ENCODE peak calls at places on chromosomes 11 and 22, in eight cellular contexts. K is lower leg skin; L is EH; X is transverse colon; T is cardiac fibroblast; D is stimulated activated CD4-positive, alpha-beta T cell treated with anti-CD3 and anti-CD28 coated beads, TNF-alpha, amount 100 ng/mL, for 48 hours; M is stomach; Q is NCI-H1417. B is an unnamed sample.

GRCh38 chr22:39241632-39242388 is 3.0 kb downstream of the PDGFB start:
- DNase-seq in K (no peak), L (no peak), X (no peak), T (no peak), D (no peak), M (no peak), Q (no peak), B (no peak)

GRCh38 chr22:20995329-20996030 is 6.4 kb downstream of the THAP7 start:
- DNase-seq in K (no peak), L (no peak), X (no peak), T (no peak), D (no peak), M (no peak), Q (no peak), B (no peak)

GRCh38 chr11:124740277-124740882 is 638 bp downstream of the NRGN start:
- DNase-seq in K (no peak), L (peak), X (no peak), T (peak), D (peak), M (no peak), Q (no peak), B (peak)

GRCh38 chr11:119196833-119197483 is 9.2 kb upstream of the CBL start:
- DNase-seq in K (peak), L (peak), X (peak), T (peak), D (peak), M (peak), Q (peak), B (peak)

GRCh38 chr11:84819128-84819527 is 808.0 kb downstream of the DLG2 start:
- DNase-seq in K (no peak), L (peak), X (no peak), T (no peak), D (no peak), M (no peak), Q (peak), B (no peak)

GRCh38 chr11:128715691-128716153 is 21.9 kb downstream of the FLI1 start:
- DNase-seq in K (no peak), L (peak), X (no peak), T (peak), D (no peak), M (no peak), Q (no peak), B (no peak)

GRCh38 chr22:38172489-38173155 is 9.0 kb downstream of the PLA2G6 start:
- DNase-seq in K (no peak), L (peak), X (peak), T (peak), D (no peak), M (peak), Q (no peak), B (no peak)

GRCh38 chr11:21556936-21557335 is 635.9 kb upstream of the ANO5 start:
- DNase-seq in K (no peak), L (no peak), X (no peak), T (no peak), D (no peak), M (no peak), Q (no peak), B (no peak)

GRCh38 chr11:130827697-130828377 is 88.4 kb downstream of the SNX19 start:
- DNase-seq in K (no peak), L (peak), X (peak), T (peak), D (peak), M (peak), Q (no peak), B (peak)

GRCh38 chr22:30250713-30251267 is 4.2 kb upstream of the LIF start:
- DNase-seq in K (no peak), L (peak), X (no peak), T (no peak), D (peak), M (peak), Q (no peak), B (no peak)

GRCh38 chr11:2096001-2096918 is 42.9 kb downstream of the IGF2 start:
- DNase-seq in K (no peak), L (peak), X (no peak), T (no peak), D (no peak), M (no peak), Q (no peak), B (no peak)